ENCODE peak calls at places on chromosome 9, in ten cellular contexts. M, U, C, D, Z, V, O, S, R and F are unnamed samples.
A peak's percentile ranks its signal among the peaks of the same experiment; 100 is the strongest.

GRCh38 chr9:133396952-133397351 is 20.8 kb downstream of the STKLD1 start:
- DNase-seq in V (no peak), O (no peak), D (no peak), S (peak; percentile 72), U (peak; percentile 48), C (no peak), R (no peak), Z (no peak), M (no peak), F (no peak)

GRCh38 chr9:137157618-137158502 is 12.0 kb downstream of the LRRC26 start:
- DNase-seq in R (no peak), U (no peak), V (no peak), D (no peak), C (no peak), M (no peak), Z (no peak), S (no peak), O (no peak), F (no peak)

GRCh38 chr9:123784513-123784912 is 145.4 kb downstream of the DENND1A start:
- DNase-seq in V (no peak), C (no peak), O (no peak), M (no peak), U (no peak), R (no peak), Z (no peak), D (no peak), S (no peak), F (no peak)

GRCh38 chr9:108151161-108151586 is 661.6 kb upstream of the KLF4 start:
- DNase-seq in S (no peak), O (no peak), U (no peak), C (peak; percentile 13), V (no peak), M (no peak), Z (no peak), R (peak; percentile 36), D (no peak), F (no peak)

GRCh38 chr9:131899248-131899882 is 159.5 kb upstream of the RAPGEF1 start:
- DNase-seq in R (no peak), C (no peak), U (no peak), S (no peak), M (no peak), V (no peak), D (no peak), Z (peak; percentile 52), O (no peak), F (no peak)

GRCh38 chr9:88173378-88173999 is 35.2 kb upstream of the SPATA31C2 start:
- DNase-seq in D (peak; percentile 20), R (peak; percentile 63), U (peak; percentile 45), V (peak; percentile 53), M (no peak), C (peak; percentile 81), Z (no peak), S (peak; percentile 74), O (no peak), F (no peak)

GRCh38 chr9:113164536-113165300 is 13.9 kb downstream of the SLC31A2 start:
- DNase-seq in D (no peak), Z (no peak), R (no peak), C (no peak), U (no peak), V (no peak), M (peak; percentile 82), O (no peak), S (no peak), F (no peak)

GRCh38 chr9:134204041-134204440 is 39.7 kb upstream of the RNU6ATAC start:
- DNase-seq in Z (no peak), C (no peak), M (no peak), D (no peak), U (no peak), S (no peak), O (no peak), R (no peak), V (no peak), F (peak; percentile 45)